ENCODE peak calls at places on chromosomes 12 and 14, in six cellular contexts. P is MM.1S, A is tibial nerve, X is lower lobe of right lung, I is H9, D is adrenal gland. N is an unnamed sample. For H3K4me1 and H3K27me3, the result is how much of the 10 kb centered on the place peaks cover.

GRCh38 chr12:22334696-22335290 is at the start of gene ST8SIA1:
- DNase-seq in X (peak), I (peak), A (peak), P (peak), D (peak), N (peak)

GRCh38 chr12:95206916-95207315 is 10.4 kb downstream of the FGD6 start:
- DNase-seq in I (no peak), X (no peak), P (no peak), D (no peak), A (no peak), N (no peak)

GRCh38 chr14:39229601-39230110 is 4.1 kb upstream of the MIA2 start:
- DNase-seq in A (no peak), P (no peak), I (no peak), D (no peak), X (no peak), N (no peak)

GRCh38 chr14:63204407-63205280 is at the start of gene RHOJ:
- DNase-seq in D (no peak), A (peak), P (no peak), X (no peak), I (peak), N (no peak)

GRCh38 chr14:67814826-67815225 is 1.6 kb downstream of the ZFYVE26 start:
- DNase-seq in D (no peak), X (no peak), I (no peak), A (no peak), P (no peak), N (no peak)

GRCh38 chr12:66203820-66204219 is 14.8 kb downstream of the IRAK3 start:
- DNase-seq in P (peak), I (no peak), D (no peak), A (no peak), X (no peak), N (no peak)

GRCh38 chr12:89949457-89950195 is 241.0 kb upstream of the ATP2B1 start:
- DNase-seq in I (no peak), A (no peak), P (no peak), X (no peak), D (no peak), N (peak)

GRCh38 chr14:92686763-92687427 is 61.5 kb downstream of the LGMN start:
- DNase-seq in X (peak), P (peak), D (peak), I (peak), A (peak), N (peak)

GRCh38 chr14:84458881-84459280 is 1071.1 kb upstream of the FLRT2 start:
- DNase-seq in P (no peak), D (no peak), I (no peak), A (no peak), X (no peak), N (no peak)

GRCh38 chr14:37230551-37231194 is 32.9 kb downstream of the MIPOL1 start:
- DNase-seq in D (no peak), P (peak), A (no peak), X (no peak), I (no peak), N (no peak)

GRCh38 chr12:125340791-125341190 is 275.6 kb downstream of the AACS start:
- DNase-seq in I (no peak), A (no peak), X (no peak), P (no peak), D (no peak), N (no peak)

GRCh38 chr12:109719123-109720022 is 5.7 kb downstream of the FAM222A start:
- DNase-seq in I (peak), P (no peak), X (no peak), A (no peak), D (peak), N (no peak)

GRCh38 chr12:113846275-113846674 is 119.8 kb downstream of the RBM19 start:
- DNase-seq in D (no peak), A (no peak), P (no peak), I (no peak), X (no peak), N (no peak)

DNA sequence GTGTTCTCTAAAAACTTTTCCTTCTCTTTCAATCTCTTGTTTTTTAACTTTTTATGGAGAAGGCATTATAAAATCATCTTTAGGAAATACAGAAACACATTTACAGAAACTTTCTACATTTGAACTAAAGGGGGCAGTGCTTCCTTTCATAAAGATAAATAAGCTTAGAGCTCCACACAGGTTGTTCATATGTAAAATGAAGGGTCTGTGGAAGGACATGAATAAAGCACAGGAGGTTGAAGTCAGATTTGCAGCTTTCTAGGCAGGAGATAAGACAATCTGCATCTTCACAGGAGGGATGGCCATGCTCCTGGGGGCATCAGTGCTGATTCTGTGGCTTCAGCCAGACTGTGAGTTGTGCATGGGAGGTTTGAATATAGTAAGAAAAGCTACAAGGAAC is 426.0 kb downstream of the DAD1 start:
- DNase-seq in A (no peak), P (peak), D (no peak), X (no peak), I (no peak), N (no peak)
- H3K4me1 ChIP-seq in A (under half), P (under half), D (under half), X (under half), I (under half), N (under half)

DNA sequence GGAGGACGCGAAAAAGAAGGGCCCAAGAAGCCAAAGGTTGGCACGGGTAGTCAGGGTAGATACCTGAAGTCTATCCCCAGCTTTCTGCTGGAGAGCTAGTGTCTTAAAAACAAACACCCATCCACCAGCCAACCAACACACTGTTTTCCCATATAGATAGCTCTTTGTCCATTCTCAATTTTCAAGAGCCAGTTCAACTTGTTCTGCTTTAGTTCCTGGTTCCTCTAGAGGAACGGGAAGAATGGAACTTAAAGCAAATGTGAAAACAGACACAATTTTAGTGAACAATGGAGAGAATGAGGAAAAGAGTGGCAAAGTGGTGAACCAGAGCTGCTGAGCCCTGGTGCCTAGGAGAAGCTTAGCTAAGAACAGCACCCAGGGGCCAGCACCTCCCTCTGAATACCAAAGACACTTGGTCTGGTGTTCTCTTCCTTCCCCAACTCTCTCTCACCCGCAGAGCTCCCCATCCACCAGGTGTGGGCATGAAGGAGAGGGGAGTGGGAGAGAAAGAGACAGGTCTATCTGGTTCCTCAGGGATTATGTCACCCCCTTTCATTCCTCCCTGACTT is 3.8 kb downstream of the NDRG2 start:
- DNase-seq in P (no peak), A (no peak), I (no peak), X (no peak), D (no peak), N (no peak)
- H3K27me3 ChIP-seq in P (under half), A (under half), I (under half), X (under half), D (under half), N (under half)

DNA sequence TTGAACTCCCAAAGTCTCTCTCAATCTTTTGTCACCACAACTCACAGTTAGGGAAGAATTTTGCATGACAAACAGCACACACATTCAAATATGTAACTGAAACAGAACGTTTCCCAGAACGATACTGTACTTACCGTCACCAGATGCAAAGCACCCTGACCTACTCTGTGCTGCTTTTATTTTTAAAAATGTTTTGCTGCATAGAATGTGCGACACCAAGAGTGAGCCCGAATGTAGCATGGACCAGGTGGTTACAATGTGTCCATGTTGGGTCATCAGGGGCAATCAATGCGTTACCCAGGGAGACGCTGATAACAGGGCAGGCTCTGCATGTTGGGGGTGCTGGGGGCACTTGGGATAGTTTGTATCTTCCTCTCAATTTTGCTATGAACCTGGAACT is 14.6 kb upstream of the EIF5 start:
- DNase-seq in P (no peak), D (no peak), I (no peak), X (no peak), A (no peak), N (no peak)
- H3K27ac ChIP-seq in P (no peak), D (no peak), I (no peak), X (no peak), A (no peak), N (no peak)

GRCh38 chr12:132469423-132469822 is 20.5 kb upstream of the FBRSL1 start:
- DNase-seq in D (no peak), P (no peak), A (no peak), I (no peak), X (no peak), N (no peak)

GRCh38 chr12:132472386-132472785 is 17.6 kb upstream of the FBRSL1 start:
- DNase-seq in X (no peak), P (no peak), I (no peak), A (no peak), D (no peak), N (no peak)

GRCh38 chr12:132470417-132470816 is 19.5 kb upstream of the FBRSL1 start:
- DNase-seq in A (no peak), P (no peak), I (no peak), D (no peak), X (no peak), N (no peak)

GRCh38 chr12:132471858-132472255 is 18.1 kb upstream of the FBRSL1 start:
- DNase-seq in D (no peak), A (no peak), P (no peak), X (no peak), I (no peak), N (no peak)

DNA sequence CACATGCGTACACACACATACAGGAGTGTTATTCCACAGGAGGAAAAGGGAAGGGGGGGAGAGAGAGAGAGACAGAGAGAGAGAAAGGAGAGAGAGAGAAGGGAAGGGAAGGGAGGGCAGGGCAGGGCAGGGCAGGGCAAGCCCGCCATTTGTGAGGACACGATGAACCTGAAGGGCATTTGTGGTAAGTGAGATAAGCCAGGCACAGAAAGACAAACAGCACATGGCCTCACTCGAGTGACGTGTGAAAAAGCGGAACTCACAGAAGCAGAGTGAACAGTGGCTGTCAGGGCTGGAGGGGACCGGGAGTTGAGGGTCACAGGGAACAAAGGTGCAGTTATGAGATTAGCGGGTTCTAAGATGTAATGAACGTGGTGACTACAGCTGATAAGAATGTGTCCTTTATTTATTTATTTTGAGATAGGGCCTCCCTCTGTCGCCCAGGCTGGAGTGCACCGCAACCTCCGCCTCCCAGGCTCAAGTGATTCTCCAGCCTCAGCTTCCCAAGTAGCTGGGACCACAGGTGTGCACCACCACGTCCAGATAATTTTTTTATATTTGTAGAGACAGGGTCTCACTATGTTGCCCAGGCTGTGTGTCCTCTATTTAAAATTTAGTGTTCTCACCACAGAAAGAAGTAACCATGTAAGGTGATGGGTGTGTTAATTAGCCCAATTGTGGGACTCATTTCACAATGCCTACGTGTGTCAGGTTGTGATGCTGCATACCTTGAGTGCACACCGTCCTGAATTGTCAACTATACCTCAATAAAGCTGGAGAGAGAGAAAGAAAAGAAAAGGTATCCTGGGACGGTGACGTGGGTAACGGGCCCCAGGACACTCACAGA is 18.7 kb upstream of the FBRSL1 start:
- DNase-seq in A (no peak), P (no peak), D (no peak), I (no peak), X (no peak), N (no peak)
- H3K4me1 ChIP-seq in A (under half), P (under half), D (under half), I (under half), X (under half), N (under half)

GRCh38 chr12:132194556-132194955 is 50.3 kb downstream of the NOC4L start:
- DNase-seq in D (no peak), A (no peak), P (no peak), X (no peak), I (no peak), N (no peak)
- H3K27me3 ChIP-seq in D (under half), A (under half), P (under half), X (under half), I (under half), N (under half)

GRCh38 chr12:121144416-121144914 is 11.8 kb downstream of the P2RX7 start:
- DNase-seq in D (peak), I (no peak), X (no peak), P (no peak), A (no peak), N (no peak)

GRCh38 chr12:121139301-121139700 is 6.6 kb downstream of the P2RX7 start:
- DNase-seq in A (no peak), D (no peak), P (no peak), I (no peak), X (no peak), N (no peak)

GRCh38 chr12:121142171-121142950 is 9.7 kb downstream of the P2RX7 start:
- DNase-seq in P (no peak), I (no peak), D (no peak), X (no peak), A (no peak), N (no peak)

GRCh38 chr12:121145221-121145620 is 12.5 kb downstream of the P2RX7 start:
- DNase-seq in P (no peak), I (no peak), D (no peak), X (no peak), A (no peak), N (no peak)
- H3K27ac ChIP-seq in P (no peak), I (no peak), D (peak), X (peak), A (peak), N (no peak)

DNA sequence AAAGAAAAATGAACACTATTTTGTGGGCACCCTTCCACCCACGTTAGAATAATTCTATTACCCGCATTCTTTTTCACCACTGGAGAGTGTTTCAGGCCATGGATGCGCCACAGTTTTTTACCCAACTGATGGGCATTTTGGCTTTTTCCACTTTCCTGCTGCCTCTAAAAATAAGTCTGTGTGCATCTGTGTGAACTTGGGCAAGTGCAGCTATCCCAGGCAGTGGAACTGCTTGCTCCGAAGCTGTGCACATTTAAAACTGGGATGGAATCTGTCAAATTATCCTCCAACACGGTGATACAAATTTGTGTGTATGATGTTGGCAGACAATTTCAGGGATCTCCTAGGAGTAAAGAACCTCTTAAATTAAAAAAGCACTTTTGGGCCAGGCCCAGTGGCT is 31.5 kb downstream of the PHETA1 start:
- DNase-seq in A (no peak), D (no peak), I (no peak), P (no peak), X (no peak), N (no peak)
- H3K4me1 ChIP-seq in A (under half), D (under half), I (under half), P (under half), X (under half), N (under half)

N was measured in effector memory CD4-positive, alpha-beta T cell.